ENCODE peak calls at places on chromosomes 2 and 18, in eight cellular contexts. B is ovary, W is body of pancreas, S is tibial nerve, A is PC-3, H is neural progenitor cell, F is left ventricle myocardium inferior, P is heart right ventricle. G is an unnamed sample. For H3K36me3, the result is how much of the 10 kb centered on the place peaks cover.

GRCh38 chr2:170733821-170734600 is 18.9 kb downstream of the SP5 start:
- DNase-seq in B (no peak), W (no peak), S (no peak), A (no peak), H (no peak), F (no peak), P (no peak), G (no peak)

GRCh38 chr18:79754831-79755351 is 42.8 kb upstream of the KCNG2 start:
- DNase-seq in B (no peak), W (no peak), S (no peak), A (no peak), H (no peak), F (no peak), P (no peak), G (no peak)

GRCh38 chr2:230664128-230664527 is 48.5 kb upstream of the CAB39 start:
- DNase-seq in B (no peak), W (no peak), S (no peak), A (no peak), H (no peak), F (peak), P (peak), G (no peak)

GRCh38 chr2:85846411-85846810 is 42.4 kb downstream of the ST3GAL5 start:
- DNase-seq in B (no peak), W (no peak), S (no peak), A (peak), H (no peak), F (no peak), P (no peak), G (no peak)

GRCh38 chr18:22311301-22311700 is 106.4 kb downstream of the CTAGE1 start:
- DNase-seq in B (no peak), W (no peak), S (no peak), A (peak), H (no peak), F (no peak), P (no peak), G (no peak)

GRCh38 chr2:98926601-98927000 is 9.4 kb downstream of the CRACDL start:
- DNase-seq in B (no peak), W (no peak), S (no peak), A (peak), H (no peak), F (no peak), P (no peak), G (no peak)

GRCh38 chr2:1510184-1510583 is 96.9 kb downstream of the TPO start:
- DNase-seq in B (no peak), W (no peak), S (no peak), A (no peak), H (no peak), F (no peak), P (peak), G (no peak)

GRCh38 chr2:98691307-98691706 is 39.6 kb downstream of the MGAT4A start:
- DNase-seq in B (no peak), W (no peak), S (no peak), A (peak), H (no peak), F (no peak), P (no peak), G (no peak)

GRCh38 chr2:61179701-61180639 is 18.0 kb downstream of the C2orf74 start:
- DNase-seq in B (peak), W (peak), S (no peak), A (peak), H (no peak), F (peak), P (peak), G (no peak)

GRCh38 chr18:79702906-79703305 is 23.3 kb downstream of the CTDP1 start:
- DNase-seq in B (no peak), W (no peak), S (no peak), A (no peak), H (no peak), F (no peak), P (no peak), G (no peak)

GRCh38 chr2:236654496-236654895 is 84.9 kb downstream of the ACKR3 start:
- DNase-seq in B (no peak), W (no peak), S (no peak), A (no peak), H (no peak), F (no peak), P (no peak), G (no peak)

GRCh38 chr2:28604284-28604843 is 108.5 kb downstream of the PLB1 start:
- DNase-seq in B (no peak), W (no peak), S (no peak), A (peak), H (no peak), F (no peak), P (no peak), G (no peak)

GRCh38 chr2:28603821-28604220 is 108.0 kb downstream of the PLB1 start:
- DNase-seq in B (no peak), W (no peak), S (no peak), A (no peak), H (no peak), F (no peak), P (no peak), G (no peak)

GRCh38 chr2:28608061-28608828 is 112.4 kb downstream of the PLB1 start:
- DNase-seq in B (no peak), W (no peak), S (no peak), A (no peak), H (peak), F (peak), P (peak), G (no peak)

GRCh38 chr2:28608829-28609400 is 113.1 kb downstream of the PLB1 start:
- DNase-seq in B (no peak), W (no peak), S (no peak), A (no peak), H (no peak), F (no peak), P (no peak), G (no peak)

GRCh38 chr2:28606986-28607441 is 111.2 kb downstream of the PLB1 start:
- DNase-seq in B (no peak), W (no peak), S (no peak), A (no peak), H (peak), F (no peak), P (no peak), G (no peak)
- TF ChIP-seq CTCF in B (no peak), W (no peak), S (no peak), A (peak), H (peak), F (peak), P (no peak), G (no peak)

GRCh38 chr2:54634012-54634411 is 89.5 kb upstream of the EML6 start:
- DNase-seq in B (no peak), W (no peak), S (no peak), A (no peak), H (no peak), F (no peak), P (no peak), G (no peak)
- H3K36me3 ChIP-seq in B (under half), W (under half), S (half or more), A (half or more), H (under half), F (half or more), P (half or more), G (half or more)

GRCh38 chr2:113195923-113196501 is 22.2 kb downstream of the PSD4 start:
- DNase-seq in B (no peak), W (no peak), S (no peak), A (no peak), H (no peak), F (no peak), P (no peak), G (no peak)

GRCh38 chr2:113196839-113197238 is 23.1 kb downstream of the PSD4 start:
- DNase-seq in B (no peak), W (no peak), S (no peak), A (no peak), H (no peak), F (no peak), P (no peak), G (no peak)

GRCh38 chr2:113187771-113188170 is 14.0 kb downstream of the PSD4 start:
- DNase-seq in B (no peak), W (no peak), S (no peak), A (no peak), H (no peak), F (no peak), P (no peak), G (no peak)

GRCh38 chr2:113197347-113198047 is 23.7 kb downstream of the PSD4 start:
- DNase-seq in B (no peak), W (no peak), S (no peak), A (no peak), H (no peak), F (no peak), P (no peak), G (no peak)

GRCh38 chr2:113192459-113193100 is 18.8 kb downstream of the PSD4 start:
- DNase-seq in B (no peak), W (no peak), S (no peak), A (no peak), H (peak), F (no peak), P (no peak), G (no peak)
- TF ChIP-seq CTCF in B (no peak), W (no peak), S (no peak), A (peak), H (peak), F (no peak), P (no peak), G (no peak)

DNA sequence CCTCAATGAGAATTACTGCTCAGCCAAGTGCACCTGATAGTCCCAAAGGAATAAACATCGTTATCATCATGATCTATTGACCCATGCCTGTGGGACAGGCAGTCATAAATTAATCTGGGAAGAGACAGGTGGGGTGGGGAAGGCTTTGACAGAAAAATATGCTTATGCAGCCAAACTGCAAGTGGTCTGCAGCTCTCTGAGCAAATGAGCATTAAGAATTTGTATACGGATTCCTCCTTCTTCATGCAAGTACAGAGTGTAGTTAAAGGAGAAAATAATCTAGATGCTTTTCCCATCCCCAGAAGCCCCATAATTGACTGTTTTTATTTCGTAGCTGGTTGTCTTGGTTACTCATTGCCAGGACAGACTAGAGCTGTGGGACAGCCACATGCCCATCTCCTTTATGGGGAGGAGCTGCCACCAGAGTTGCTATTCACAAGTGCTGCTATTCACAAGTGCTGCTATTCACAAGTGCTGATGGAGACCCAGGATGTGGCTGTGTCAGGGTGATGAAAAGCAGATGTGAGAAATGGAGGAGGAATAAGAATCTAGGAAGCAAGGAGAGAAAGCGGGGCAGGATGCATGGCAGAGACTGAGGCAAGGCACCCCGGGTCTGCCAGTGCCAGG is 91.2 kb downstream of the MAPRE2 start:
- DNase-seq in B (no peak), W (no peak), S (no peak), A (no peak), H (no peak), F (no peak), P (no peak), G (no peak)
- H3K36me3 ChIP-seq in B (under half), W (under half), S (half or more), A (under half), H (under half), F (half or more), P (half or more), G (half or more)

DNA sequence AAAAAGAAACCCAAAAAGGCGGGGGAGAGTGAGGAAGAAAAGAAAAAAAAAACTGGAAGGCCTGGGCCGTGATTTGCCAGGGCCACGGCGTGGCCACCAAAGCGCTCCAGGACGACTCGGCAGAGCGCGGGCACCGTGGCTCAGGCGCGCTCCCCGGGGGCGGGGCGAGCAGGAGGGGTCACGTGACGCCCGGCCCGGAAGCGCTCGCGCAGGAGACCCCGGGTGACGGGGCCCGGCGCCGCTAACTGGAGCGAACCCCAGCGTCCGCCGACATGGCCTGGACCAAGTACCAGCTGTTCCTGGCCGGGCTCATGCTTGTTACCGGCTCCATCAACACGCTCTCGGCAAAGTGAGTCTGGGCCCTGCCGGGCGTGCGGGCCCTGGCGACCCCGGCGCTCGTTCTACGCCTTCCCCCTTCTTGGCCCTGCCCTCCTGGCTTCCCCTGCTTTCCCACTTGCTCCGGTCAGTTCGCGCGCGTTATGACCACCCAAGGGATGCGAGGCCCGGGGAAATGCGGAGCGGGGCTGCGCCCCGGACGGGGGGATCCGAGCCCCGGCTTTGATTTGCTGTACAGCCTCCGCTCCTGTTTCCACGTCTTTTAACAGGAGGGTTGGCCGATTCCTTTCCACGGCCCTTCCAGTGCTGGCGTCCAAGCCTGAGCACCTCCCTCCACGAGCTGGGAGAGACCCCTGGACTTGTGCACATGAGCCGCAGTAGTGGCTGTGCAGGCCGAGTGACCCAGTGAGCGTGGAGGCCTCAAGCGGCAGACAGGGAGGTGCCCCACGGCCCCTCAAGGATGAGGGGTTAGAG is at the start of gene SLC35F6:
- DNase-seq in B (peak), W (peak), S (peak), A (peak), H (peak), F (peak), P (peak), G (peak)
- TF ChIP-seq CTCF in B (no peak), W (no peak), S (no peak), A (no peak), H (no peak), F (no peak), P (no peak), G (no peak)

GRCh38 chr2:41337956-41338355 is 709.9 kb upstream of the PKDCC start:
- DNase-seq in B (no peak), W (no peak), S (no peak), A (no peak), H (no peak), F (no peak), P (no peak), G (no peak)
- H3K36me3 ChIP-seq in B (under half), W (under half), S (under half), A (under half), H (under half), F (under half), P (under half), G (under half)

GRCh38 chr2:231929961-231930600 is 3.9 kb upstream of the NPPC start:
- DNase-seq in B (peak), W (no peak), S (no peak), A (no peak), H (peak), F (peak), P (peak), G (no peak)
- TF ChIP-seq CTCF in B (no peak), W (no peak), S (no peak), A (peak), H (peak), F (peak), P (peak), G (no peak)

DNA sequence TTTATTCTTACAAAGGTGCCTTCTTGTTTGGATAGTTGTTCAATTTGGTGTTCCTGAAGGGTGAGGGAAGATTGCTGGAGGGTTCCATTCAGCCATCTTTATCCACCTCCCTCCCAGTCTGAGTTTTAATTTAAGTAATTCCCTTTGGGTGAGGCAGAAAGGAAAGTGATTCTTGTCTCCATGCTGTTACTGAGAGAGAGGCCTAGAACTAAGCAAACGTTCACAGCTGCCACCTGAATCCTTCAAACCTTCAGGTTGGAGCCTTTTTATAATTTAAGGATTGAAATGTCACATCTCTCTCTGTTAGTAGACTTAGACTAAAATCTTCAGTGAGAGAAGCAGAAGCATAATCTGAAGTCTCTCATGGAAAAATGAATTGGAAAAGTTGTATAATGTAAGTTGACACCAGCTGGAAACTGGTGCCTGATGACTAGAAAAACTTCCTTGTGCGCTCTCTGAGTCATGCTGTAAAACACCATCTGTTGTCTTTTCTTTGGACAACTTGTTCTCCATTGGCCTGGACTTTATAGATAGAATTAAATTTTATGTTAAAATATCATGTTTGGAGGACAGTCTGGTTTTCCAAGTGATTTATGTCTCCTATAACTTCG is 14.6 kb downstream of the STRADB start:
- DNase-seq in B (no peak), W (peak), S (no peak), A (peak), H (no peak), F (no peak), P (no peak), G (no peak)
- H3K36me3 ChIP-seq in B (under half), W (under half), S (half or more), A (under half), H (under half), F (half or more), P (half or more), G (under half)